ENCODE peak calls at places on chromosomes 4 and X, in four cellular contexts. Q is pancreas, S is fibroblast of lung, O is fibroblast of the aortic adventitia. I is an unnamed sample.

GRCh38 chr4:174225247-174226054 is 58.0 kb downstream of the FBXO8 start:
- DNase-seq in Q (no peak), S (no peak), O (no peak), I (no peak)

GRCh38 chr4:26736621-26737020 is 124.0 kb upstream of the STIM2 start:
- DNase-seq in Q (no peak), S (peak), O (no peak), I (peak)

GRCh38 chr4:184255361-184255760 is 37.7 kb upstream of the ENPP6 start:
- DNase-seq in Q (no peak), S (no peak), O (no peak), I (no peak)

GRCh38 chr4:168503652-168504362 is 7.0 kb downstream of the PALLD start:
- DNase-seq in Q (no peak), S (no peak), O (no peak), I (no peak)

GRCh38 chr4:87286970-87287369 is 35.7 kb downstream of the HSD17B13 start:
- DNase-seq in Q (no peak), S (no peak), O (no peak), I (no peak)

GRCh38 chr4:653831-654525 is 20.1 kb downstream of the ATP5ME start:
- DNase-seq in Q (no peak), S (no peak), O (no peak), I (no peak)

GRCh38 chrX:17278961-17279360 is 96.0 kb upstream of the NHS start:
- DNase-seq in Q (no peak), S (no peak), O (no peak), I (no peak)

GRCh38 chr4:147118523-147118922 is 172.9 kb upstream of the TTC29 start:
- DNase-seq in Q (no peak), S (peak), O (peak), I (no peak)

GRCh38 chr4:184424993-184425758 is 49.2 kb downstream of the IRF2 start:
- DNase-seq in Q (no peak), S (no peak), O (no peak), I (no peak)

GRCh38 chr4:36758312-36758690 is 476.9 kb downstream of the DTHD1 start:
- DNase-seq in Q (no peak), S (no peak), O (no peak), I (no peak)

GRCh38 chrX:154305481-154306205 is 10.0 kb downstream of the TKTL1 start:
- DNase-seq in Q (no peak), S (no peak), O (no peak), I (no peak)

GRCh38 chr4:159075531-159075932 is 27.3 kb upstream of the RAPGEF2 start:
- DNase-seq in Q (no peak), S (peak), O (peak), I (no peak)

GRCh38 chrX:108439434-108439883 is at the start of gene COL4A5:
- DNase-seq in Q (no peak), S (peak), O (peak), I (peak)
- H3K4me3 ChIP-seq in Q (peak), S (peak), O (peak), I (peak)

GRCh38 chrX:152892999-152893605 is 4.8 kb upstream of the ZNF185 start:
- DNase-seq in Q (no peak), S (no peak), O (no peak), I (no peak)

GRCh38 chrX:152892499-152892898 is 5.4 kb upstream of the ZNF185 start:
- DNase-seq in Q (no peak), S (no peak), O (no peak), I (no peak)

GRCh38 chrX:152895121-152895520 is 2.7 kb upstream of the ZNF185 start:
- DNase-seq in Q (peak), S (no peak), O (no peak), I (no peak)

GRCh38 chrX:152895724-152896420 is 2.0 kb upstream of the ZNF185 start:
- DNase-seq in Q (peak), S (no peak), O (no peak), I (no peak)

GRCh38 chrX:152893631-152894610 is 3.9 kb upstream of the ZNF185 start:
- DNase-seq in Q (no peak), S (no peak), O (no peak), I (no peak)
- H3K4me3 ChIP-seq in Q (no peak), S (no peak), O (no peak), I (no peak)

GRCh38 chr4:76011018-76011670 is 3.8 kb upstream of the CXCL9 start:
- DNase-seq in Q (no peak), S (no peak), O (no peak), I (no peak)
- H3K4me3 ChIP-seq in Q (no peak), S (no peak), O (no peak), I (no peak)

DNA sequence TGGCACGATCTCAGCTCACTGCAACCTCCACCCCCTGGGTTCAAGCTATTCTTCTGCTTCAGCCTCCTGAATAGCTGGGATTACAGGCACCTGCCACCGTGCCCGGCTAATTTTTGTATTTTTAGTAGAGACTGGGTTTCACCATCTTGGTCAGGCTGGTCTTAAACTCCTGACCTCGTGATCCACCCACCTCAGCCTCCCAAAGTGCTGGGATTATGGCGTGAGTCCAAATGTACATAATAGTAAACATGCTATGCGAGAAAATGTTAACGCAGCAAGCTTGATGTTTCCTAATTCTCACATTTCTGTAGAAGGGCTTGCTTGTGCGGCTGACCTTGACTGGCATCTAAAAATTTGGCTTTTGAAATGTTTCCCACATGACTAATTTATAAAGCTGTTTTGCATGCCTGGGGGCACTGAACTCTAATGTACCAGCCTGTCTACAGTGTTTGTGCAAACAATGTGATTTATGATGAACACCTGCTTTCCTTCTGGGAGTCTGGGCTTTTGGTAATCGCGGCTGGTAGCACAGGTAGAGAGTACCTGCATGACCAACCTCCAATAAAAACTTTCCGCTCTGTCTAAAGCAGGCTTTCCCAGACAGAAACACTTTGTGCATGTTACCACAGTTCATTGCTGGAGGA is 216.8 kb downstream of the IL15 start:
- DNase-seq in Q (no peak), S (no peak), O (no peak), I (peak)
- H3K4me3 ChIP-seq in Q (no peak), S (no peak), O (no peak), I (no peak)

I was measured in retinal pigment epithelial cell.